ENCODE peak calls at places on chromosomes 4 and X, in five cellular contexts. M is DMS 273 treated with DMSO at 0.1 percent for 48 hours, D is HFFc6, P is sigmoid colon, V is NCI-H1694. L is an unnamed sample.

GRCh38 chr4:54199919-54200318 is 29.2 kb upstream of the PDGFRA start:
- DNase-seq in M (no peak), D (no peak), P (no peak), V (no peak), L (no peak)

GRCh38 chrX:68440940-68441339 is 7.6 kb upstream of the OPHN1 start:
- DNase-seq in M (peak), D (peak), P (peak), V (peak), L (no peak)

GRCh38 chrX:102341867-102342266 is 94.9 kb downstream of the NXF2 start:
- DNase-seq in M (no peak), D (no peak), P (no peak), V (no peak), L (no peak)

GRCh38 chr4:65861993-65862392 is 191.7 kb upstream of the EPHA5 start:
- DNase-seq in M (no peak), D (no peak), P (no peak), V (no peak), L (no peak)

GRCh38 chr4:38688676-38689355 is 24.8 kb downstream of the KLF3 start:
- DNase-seq in M (no peak), D (no peak), P (no peak), V (no peak), L (no peak)

GRCh38 chr4:65046496-65047101 is 623.7 kb downstream of the EPHA5 start:
- DNase-seq in M (peak), D (no peak), P (no peak), V (peak), L (no peak)

GRCh38 chrX:150361777-150362351 is 1.3 kb upstream of the MAMLD1 start:
- DNase-seq in M (no peak), D (no peak), P (peak), V (no peak), L (no peak)

GRCh38 chr4:119579823-119580222 is 48.8 kb downstream of the PDE5A start:
- DNase-seq in M (no peak), D (no peak), P (no peak), V (no peak), L (no peak)

GRCh38 chr4:132770776-132771175 is 378.3 kb upstream of the PCDH10 start:
- DNase-seq in M (no peak), D (no peak), P (no peak), V (no peak), L (no peak)

GRCh38 chr4:68499021-68499420 is 51.8 kb downstream of the TMPRSS11E start:
- DNase-seq in M (no peak), D (no peak), P (no peak), V (no peak), L (no peak)

GRCh38 chr4:89306486-89307184 is 965 bp downstream of the GPRIN3 start:
- DNase-seq in M (no peak), D (no peak), P (no peak), V (no peak), L (no peak)

GRCh38 chrX:2577844-2578444 is 77.2 kb upstream of the DHRSX start:
- DNase-seq in M (no peak), D (no peak), P (no peak), V (no peak), L (no peak)

GRCh38 chr4:90542216-90542615 is 415.0 kb downstream of the CCSER1 start:
- DNase-seq in M (no peak), D (no peak), P (no peak), V (no peak), L (no peak)

GRCh38 chr4:88008133-88008621 is 742 bp downstream of the PKD2 start:
- DNase-seq in M (no peak), D (peak), P (peak), V (no peak), L (no peak)

GRCh38 chr4:72631296-72631695 is 62.3 kb upstream of the ADAMTS3 start:
- DNase-seq in M (no peak), D (peak), P (peak), V (no peak), L (no peak)

GRCh38 chr4:164949448-164950118 is 27.9 kb downstream of the TRIM61 start:
- DNase-seq in M (no peak), D (no peak), P (no peak), V (no peak), L (no peak)

GRCh38 chr4:115664285-115664684 is 550.9 kb upstream of the NDST4 start:
- DNase-seq in M (no peak), D (no peak), P (no peak), V (no peak), L (no peak)

GRCh38 chr4:38332699-38333098 is 331.3 kb upstream of the KLF3 start:
- DNase-seq in M (no peak), D (no peak), P (no peak), V (no peak), L (no peak)